ENCODE peak calls at places on chromosomes 5 and 9, in nine cellular contexts. O, G, W, Q, D, T, F, B and I are unnamed samples.

GRCh38 chr5:2750758-2751464 is 566 bp downstream of the IRX2 start:
- DNase-seq in D (no peak), B (no peak), W (no peak), O (no peak), F (no peak), Q (peak; percentile 68), T (peak; percentile 25), G (no peak), I (no peak)

GRCh38 chr5:6405591-6405990 is 27.2 kb upstream of the MED10 start:
- DNase-seq in G (no peak), W (no peak), B (no peak), O (no peak), D (no peak), T (no peak), F (no peak), Q (no peak), I (no peak)

GRCh38 chr9:125650271-125650737 is 56.7 kb downstream of the MAPKAP1 start:
- DNase-seq in Q (no peak), F (no peak), G (no peak), B (no peak), O (no peak), T (no peak), D (no peak), W (no peak), I (no peak)

GRCh38 chr9:137309368-137310189 is 7.5 kb upstream of the NRARP start:
- DNase-seq in Q (no peak), W (no peak), F (no peak), O (no peak), G (no peak), T (no peak), D (no peak), B (no peak), I (no peak)

GRCh38 chr9:105171589-105171988 is 72.9 kb upstream of the SLC44A1 start:
- DNase-seq in T (no peak), B (no peak), D (no peak), O (no peak), Q (no peak), G (no peak), W (no peak), F (no peak), I (no peak)

GRCh38 chr5:18975624-18976023 is 1012.4 kb downstream of the CDH18 start:
- DNase-seq in F (no peak), O (no peak), G (peak; percentile 34), T (no peak), W (no peak), B (no peak), D (no peak), Q (no peak), I (no peak)

GRCh38 chr9:76873056-76873792 is 32.7 kb downstream of the PRUNE2 start:
- DNase-seq in F (peak; percentile 55), B (no peak), O (no peak), T (no peak), G (no peak), D (peak; percentile 83), W (no peak), Q (no peak), I (peak; percentile 51)

GRCh38 chr9:130993303-130994030 is 15.5 kb upstream of the LAMC3 start:
- DNase-seq in B (no peak), O (no peak), W (no peak), D (no peak), T (no peak), F (no peak), Q (no peak), G (no peak), I (no peak)

GRCh38 chr5:139426222-139426885 is 13.0 kb downstream of the DNAJC18 start:
- DNase-seq in F (no peak), B (no peak), Q (no peak), G (no peak), W (no peak), D (no peak), O (no peak), T (no peak), I (no peak)

GRCh38 chr5:24272735-24273134 is 372.0 kb downstream of the CDH10 start:
- DNase-seq in Q (no peak), W (no peak), B (no peak), T (no peak), F (no peak), G (no peak), D (no peak), O (no peak), I (no peak)

GRCh38 chr5:131630963-131631350 is 4.1 kb downstream of the RAPGEF6 start:
- DNase-seq in G (no peak), Q (no peak), O (no peak), T (no peak), D (no peak), F (no peak), B (no peak), W (no peak), I (no peak)

GRCh38 chr9:88302579-88303324 is 85.5 kb upstream of the SPIN1 start:
- DNase-seq in W (no peak), D (no peak), T (no peak), B (no peak), F (no peak), O (no peak), Q (no peak), G (no peak), I (no peak)

GRCh38 chr9:130623466-130623865 is 40.9 kb upstream of the PRDM12 start:
- DNase-seq in W (no peak), D (no peak), T (no peak), B (no peak), G (no peak), F (no peak), Q (no peak), O (no peak), I (no peak)

GRCh38 chr5:34474573-34475021 is 181.5 kb upstream of the RAI14 start:
- DNase-seq in F (no peak), Q (peak; percentile 66), B (no peak), W (peak; percentile 49), O (no peak), G (peak; percentile 52), T (peak; percentile 50), D (peak; percentile 39), I (peak; percentile 94)

GRCh38 chr5:72064801-72065570 is 42.3 kb upstream of the MAP1B start:
- DNase-seq in T (no peak), D (peak; percentile 2), B (no peak), W (no peak), Q (no peak), G (no peak), O (no peak), F (no peak), I (no peak)

GRCh38 chr9:19894975-19895374 is 106.1 kb upstream of the SLC24A2 start:
- DNase-seq in W (no peak), Q (peak; percentile 36), F (no peak), D (no peak), T (no peak), B (no peak), G (no peak), O (no peak), I (no peak)

GRCh38 chr9:86282077-86282978 is at the start of gene ISCA1:
- DNase-seq in G (peak; percentile 95), B (peak; percentile 100), D (peak; percentile 93), F (peak; percentile 99), W (peak; percentile 92), T (peak; percentile 91), O (peak; percentile 99), Q (peak; percentile 98), I (peak; percentile 94)

GRCh38 chr9:127494304-127494702 is 43.0 kb downstream of the LRSAM1 start:
- DNase-seq in Q (no peak), T (no peak), B (no peak), G (no peak), W (no peak), F (no peak), D (no peak), O (no peak), I (no peak)